ENCODE peak calls at places on chromosomes 5 and 9, in six cellular contexts. I is fibroblast of the aortic adventitia, G is AG09319, Z is endothelial cell, Y is SK-N-SH, R is uterus. N is an unnamed sample.

GRCh38 chr5:178547753-178548415 is 42.3 kb downstream of the COL23A1 start:
- DNase-seq in I (no peak), Z (no peak), Y (no peak), R (no peak), G (no peak), N (no peak)

GRCh38 chr9:115643948-115644727 is 509.5 kb upstream of the PAPPA start:
- DNase-seq in R (no peak), Z (no peak), I (no peak), Y (no peak), G (no peak), N (no peak)

GRCh38 chr5:124634228-124634819 is 112.1 kb downstream of the ZNF608 start:
- DNase-seq in Z (no peak), I (no peak), G (no peak), Y (no peak), R (no peak), N (no peak)

GRCh38 chr5:1806199-1806598 is 5.0 kb downstream of the NDUFS6 start:
- DNase-seq in Y (no peak), I (no peak), R (no peak), G (no peak), Z (no peak), N (peak)

GRCh38 chr5:64015824-64016223 is 53.6 kb upstream of the HTR1A start:
- DNase-seq in I (no peak), Y (no peak), R (no peak), Z (no peak), G (no peak), N (no peak)

GRCh38 chr5:93585054-93585751 is 2.2 kb downstream of the NR2F1 start:
- DNase-seq in I (peak), Z (no peak), R (peak), Y (peak), G (no peak), N (no peak)

GRCh38 chr9:129761901-129762359 is 9.1 kb upstream of the PTGES start:
- DNase-seq in Y (no peak), Z (no peak), I (peak), R (peak), G (no peak), N (no peak)

GRCh38 chr5:143434261-143435206 is 31.0 kb upstream of the NR3C1 start:
- DNase-seq in Z (no peak), R (no peak), G (no peak), I (peak), Y (peak), N (no peak)

GRCh38 chr5:89421035-89421434 is 538.1 kb upstream of the MEF2C start:
- DNase-seq in I (peak), R (no peak), Y (no peak), G (no peak), Z (no peak), N (no peak)

GRCh38 chr5:32541241-32541640 is 44.1 kb upstream of the SUB1 start:
- DNase-seq in Y (peak), G (no peak), Z (no peak), I (peak), R (no peak), N (no peak)
- TF ChIP-seq CTCF in Y (no peak), G (no peak), Z (no peak), I (no peak), R (no peak), N (no peak)

GRCh38 chr9:121021294-121021693 is 28.8 kb downstream of the C5 start:
- DNase-seq in G (no peak), I (no peak), Z (no peak), Y (no peak), R (peak), N (no peak)

GRCh38 chr9:121026768-121027167 is 23.3 kb downstream of the C5 start:
- DNase-seq in G (no peak), Z (no peak), Y (no peak), I (no peak), R (no peak), N (no peak)

GRCh38 chr9:121026260-121026691 is 23.8 kb downstream of the C5 start:
- DNase-seq in I (no peak), Y (no peak), R (no peak), Z (no peak), G (no peak), N (no peak)

GRCh38 chr9:121024237-121024636 is 25.8 kb downstream of the C5 start:
- DNase-seq in R (no peak), Z (no peak), Y (no peak), I (no peak), G (no peak), N (no peak)

GRCh38 chr9:121023064-121023463 is 27.0 kb downstream of the C5 start:
- DNase-seq in R (no peak), Y (peak), Z (no peak), G (no peak), I (peak), N (no peak)
- TF ChIP-seq CTCF in R (no peak), Y (peak), Z (no peak), G (peak), I (peak), N (peak)

GRCh38 chr5:140174014-140174413 is 974 bp upstream of the CYSTM1 start:
- DNase-seq in Z (no peak), G (no peak), Y (no peak), I (no peak), R (no peak), N (no peak)

GRCh38 chr5:140176028-140176382 is 1.0 kb downstream of the CYSTM1 start:
- DNase-seq in G (no peak), I (no peak), Y (no peak), Z (no peak), R (no peak), N (no peak)

GRCh38 chr5:140178082-140178410 is 3.1 kb downstream of the CYSTM1 start:
- DNase-seq in I (no peak), Z (no peak), G (no peak), Y (no peak), R (no peak), N (no peak)

GRCh38 chr5:140174472-140175366 is at the start of gene CYSTM1:
- DNase-seq in R (peak), Y (peak), I (peak), Z (peak), G (peak), N (peak)

DNA sequence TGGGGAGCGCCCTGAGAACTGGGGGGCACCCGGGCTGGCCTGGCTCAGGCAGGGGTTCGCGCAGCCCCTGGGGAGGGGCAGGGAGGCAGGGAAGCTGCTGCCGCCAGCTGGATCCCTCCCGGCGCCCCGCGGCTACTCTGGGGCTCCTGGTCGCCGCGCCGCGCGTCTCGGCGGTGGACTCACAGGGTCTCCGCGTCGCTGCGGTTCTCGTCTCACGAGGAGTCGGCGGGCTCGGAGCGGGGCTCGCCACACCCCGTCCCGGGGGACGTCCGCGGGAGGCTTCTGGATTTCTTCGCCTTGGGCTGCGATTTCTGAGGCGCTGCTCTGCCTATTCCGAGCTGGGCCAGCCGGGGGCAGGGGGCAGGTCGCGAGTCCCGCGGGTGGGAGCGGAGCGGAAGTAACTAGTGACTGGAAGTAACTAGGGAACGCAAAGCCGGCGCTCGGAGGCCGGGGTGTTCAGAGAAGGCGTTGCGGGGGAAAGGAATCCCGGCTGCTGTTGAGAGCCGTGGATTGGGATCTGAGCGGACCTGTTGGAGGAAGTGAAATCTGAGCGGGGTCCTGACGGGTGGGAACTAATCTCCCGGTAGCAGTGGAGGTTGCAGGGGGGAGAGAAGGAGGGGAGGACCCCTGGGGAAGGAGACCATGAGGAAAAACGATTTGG is 509 bp downstream of the CYSTM1 start:
- DNase-seq in Z (peak), G (no peak), R (peak), Y (peak), I (peak), N (no peak)
- TF ChIP-seq CTCF in Z (no peak), G (peak), R (no peak), Y (peak), I (peak), N (peak)

DNA sequence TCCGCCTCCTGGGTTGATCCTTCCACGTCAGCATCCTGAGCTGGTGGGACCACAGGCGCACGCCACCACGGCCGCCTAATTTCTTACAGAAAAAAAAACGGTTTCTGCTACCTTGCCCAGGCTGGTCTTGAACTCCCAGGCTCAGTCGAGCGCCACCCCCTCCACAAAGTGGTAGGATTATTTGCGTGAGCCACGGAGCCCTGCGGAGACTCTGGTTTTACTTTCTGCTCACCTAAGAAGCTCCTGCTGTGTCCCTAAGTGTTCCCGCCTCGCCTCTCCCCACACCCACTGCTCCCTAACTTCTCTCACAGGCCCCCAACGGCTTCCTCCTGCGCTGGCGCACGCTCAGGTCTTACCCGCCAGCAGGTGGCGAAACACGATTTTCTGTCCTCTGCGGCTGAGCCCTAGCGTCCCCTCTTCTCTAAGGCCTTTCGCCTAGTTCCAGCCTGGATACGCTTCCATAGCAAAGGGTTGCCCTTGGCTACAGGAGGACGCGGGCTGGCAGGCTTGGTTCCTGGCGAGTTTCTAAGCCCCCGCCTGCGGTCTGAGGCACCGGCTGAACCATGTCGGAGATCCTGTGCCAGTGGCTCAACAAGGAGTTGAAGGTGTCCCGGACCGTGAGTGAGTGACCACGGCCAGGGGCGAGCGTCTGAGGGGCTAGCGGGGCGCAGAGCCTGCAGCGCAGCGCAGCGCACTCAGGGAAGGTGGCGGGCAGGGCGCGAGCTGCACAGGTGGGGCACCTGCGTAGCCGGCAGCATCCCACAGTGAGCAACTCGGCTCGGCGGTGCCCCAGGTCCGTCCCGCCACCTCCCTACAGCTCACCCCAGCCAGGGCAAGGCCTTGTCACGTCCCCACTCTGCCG is at the start of gene SPEF2:
- DNase-seq in I (peak), G (peak), R (peak), Y (peak), Z (peak), N (peak)
- TF ChIP-seq CTCF in I (peak), G (peak), R (peak), Y (peak), Z (peak), N (peak)

GRCh38 chr9:114580609-114581193 is 6.9 kb upstream of the ATP6V1G1 start:
- DNase-seq in Z (no peak), R (no peak), I (no peak), G (no peak), Y (no peak), N (no peak)
- TF ChIP-seq CTCF in Z (no peak), R (no peak), I (no peak), G (no peak), Y (no peak), N (no peak)

GRCh38 chr5:72320022-72320898 is at the start of the genes MRPS27 and PTCD2:
- DNase-seq in Y (peak), Z (peak), R (peak), I (peak), G (peak), N (peak)
- TF ChIP-seq CTCF in Y (peak), Z (no peak), R (peak), I (peak), G (peak), N (peak)

GRCh38 chr9:108444400-108445358 is 411.1 kb downstream of the ACTL7B start:
- DNase-seq in G (peak), Y (no peak), Z (no peak), R (peak), I (peak), N (no peak)
- TF ChIP-seq CTCF in G (no peak), Y (no peak), Z (no peak), R (no peak), I (no peak), N (no peak)

GRCh38 chr9:134328841-134329575 is 2.8 kb downstream of the RXRA start:
- DNase-seq in R (peak), Z (no peak), Y (no peak), G (no peak), I (peak), N (no peak)
- TF ChIP-seq CTCF in R (no peak), Z (no peak), Y (no peak), G (peak), I (no peak), N (no peak)

GRCh38 chr9:137304383-137305059 is 2.5 kb upstream of the NRARP start:
- DNase-seq in Z (peak), R (no peak), I (no peak), G (no peak), Y (peak), N (peak)
- TF ChIP-seq CTCF in Z (no peak), R (no peak), I (peak), G (no peak), Y (no peak), N (peak)

GRCh38 chr9:95316274-95316673 is 1.2 kb downstream of the FANCC start:
- DNase-seq in I (no peak), G (no peak), R (no peak), Y (no peak), Z (no peak), N (no peak)

GRCh38 chr9:95315108-95315746 is 2.3 kb downstream of the FANCC start:
- DNase-seq in G (no peak), Y (no peak), I (no peak), R (no peak), Z (no peak), N (no peak)

GRCh38 chr9:95317893-95318211 is 343 bp upstream of the FANCC start:
- DNase-seq in Y (no peak), I (no peak), Z (no peak), G (no peak), R (no peak), N (no peak)

GRCh38 chr9:95317119-95317892 is at the start of gene FANCC:
- DNase-seq in Z (peak), I (peak), R (peak), Y (peak), G (peak), N (peak)

GRCh38 chr9:95316794-95317118 is 753 bp downstream of the FANCC start:
- DNase-seq in G (no peak), R (peak), I (peak), Y (peak), Z (peak), N (no peak)
- TF ChIP-seq CTCF in G (peak), R (no peak), I (peak), Y (no peak), Z (no peak), N (peak)